ENCODE peak calls at places on chromosomes 5 and 9, in six cellular contexts. B is ovary, D is tibial nerve, O is neural progenitor cell, T is uterus, N is suprapubic skin. R is an unnamed sample.

GRCh38 chr5:172276214-172276613 is 7.3 kb downstream of the UBTD2 start:
- DNase-seq in T (no peak), O (no peak), D (no peak), N (no peak), B (no peak), R (no peak)

GRCh38 chr5:57735754-57736153 is 253.1 kb upstream of the ACTBL2 start:
- DNase-seq in N (no peak), B (no peak), T (no peak), D (no peak), O (no peak), R (no peak)

GRCh38 chr9:135030711-135031245 is 56.7 kb upstream of the OLFM1 start:
- DNase-seq in B (no peak), T (no peak), O (no peak), D (no peak), N (no peak), R (no peak)

GRCh38 chr9:84703793-84704192 is 34.3 kb downstream of the NTRK2 start:
- DNase-seq in B (no peak), D (no peak), N (no peak), T (no peak), O (no peak), R (no peak)

GRCh38 chr9:93031629-93032431 is 26.7 kb upstream of the SUSD3 start:
- DNase-seq in O (no peak), N (no peak), T (no peak), B (no peak), D (no peak), R (peak)

GRCh38 chr5:123371575-123372179 is 51.5 kb downstream of the CEP120 start:
- DNase-seq in D (peak), T (peak), O (peak), N (no peak), B (peak), R (peak)

GRCh38 chr9:106752581-106752980 is 110.4 kb upstream of the ZNF462 start:
- DNase-seq in N (no peak), B (no peak), O (no peak), T (no peak), D (no peak), R (no peak)

GRCh38 chr9:129666575-129666974 is 1.1 kb downstream of the PRRX2 start:
- DNase-seq in D (no peak), N (no peak), O (peak), B (no peak), T (no peak), R (no peak)

GRCh38 chr9:95511232-95511951 is 5.4 kb downstream of the PTCH1 start:
- DNase-seq in D (peak), T (no peak), B (peak), N (peak), O (peak), R (no peak)

GRCh38 chr5:56039985-56040384 is 45.2 kb upstream of the IL6ST start:
- DNase-seq in B (no peak), O (no peak), N (no peak), D (no peak), T (no peak), R (no peak)

GRCh38 chr5:144468542-144468941 is 297.9 kb downstream of the KCTD16 start:
- DNase-seq in O (no peak), D (no peak), N (no peak), T (no peak), B (no peak), R (no peak)

GRCh38 chr5:132495063-132495671 is 4.6 kb upstream of the IRF1 start:
- DNase-seq in T (peak), D (peak), O (no peak), B (peak), N (no peak), R (no peak)

GRCh38 chr5:108617467-108618435 is 129.9 kb upstream of the FER start:
- DNase-seq in N (no peak), D (no peak), O (no peak), T (no peak), B (no peak), R (no peak)

GRCh38 chr5:169431386-169431785 is 130.4 kb upstream of the SLIT3 start:
- DNase-seq in D (no peak), O (no peak), N (no peak), B (no peak), T (no peak), R (no peak)

GRCh38 chr5:6920628-6921256 is 207.5 kb downstream of the TENT4A start:
- DNase-seq in T (no peak), N (no peak), O (no peak), B (no peak), D (no peak), R (no peak)

GRCh38 chr5:178786859-178787499 is 56.5 kb upstream of the ZNF354A start:
- DNase-seq in B (no peak), D (no peak), T (no peak), N (no peak), O (no peak), R (peak)

GRCh38 chr5:177103523-177104253 is 17.0 kb downstream of the FGFR4 start:
- DNase-seq in N (no peak), O (no peak), B (no peak), D (no peak), T (no peak), R (no peak)

GRCh38 chr5:95835682-95836405 is 13.3 kb upstream of the GLRX start:
- DNase-seq in D (no peak), N (no peak), O (no peak), B (no peak), T (no peak), R (no peak)

GRCh38 chr5:107468286-107468685 is 202.5 kb downstream of the EFNA5 start:
- DNase-seq in N (no peak), B (no peak), T (no peak), D (no peak), O (no peak), R (no peak)

GRCh38 chr5:59698774-59699173 is 194.8 kb downstream of the PDE4D start:
- DNase-seq in T (no peak), O (no peak), B (no peak), N (no peak), D (no peak), R (no peak)

GRCh38 chr5:133688386-133688785 is 76.0 kb upstream of the FSTL4 start:
- DNase-seq in D (no peak), B (no peak), T (no peak), O (no peak), N (no peak), R (no peak)

GRCh38 chr5:66517361-66517760 is 78.8 kb upstream of the MAST4 start:
- DNase-seq in O (no peak), T (no peak), N (no peak), B (no peak), D (no peak), R (peak)

GRCh38 chr9:92155221-92155620 is 40.0 kb upstream of the SPTLC1 start:
- DNase-seq in T (no peak), N (no peak), D (no peak), O (no peak), B (no peak), R (no peak)

GRCh38 chr9:21521448-21521847 is 39.3 kb upstream of the IFNE start:
- DNase-seq in D (no peak), B (no peak), O (no peak), N (no peak), T (no peak), R (no peak)

GRCh38 chr5:18305288-18305899 is 671.1 kb downstream of the TAF11L14 start:
- DNase-seq in B (no peak), T (no peak), D (no peak), O (peak), N (no peak), R (no peak)

GRCh38 chr9:134575103-134575816 is 66.3 kb upstream of the COL5A1 start:
- DNase-seq in D (peak), B (peak), N (peak), O (no peak), T (peak), R (peak)

GRCh38 chr5:107618233-107618632 is 52.5 kb downstream of the EFNA5 start:
- DNase-seq in D (no peak), O (no peak), T (no peak), N (no peak), B (no peak), R (no peak)

GRCh38 chr5:84290673-84291072 is 94.0 kb downstream of the EDIL3 start:
- DNase-seq in T (no peak), O (no peak), N (no peak), B (no peak), D (no peak), R (no peak)

GRCh38 chr5:127031147-127031862 is 947 bp upstream of the MARCHF3 start:
- DNase-seq in N (no peak), T (no peak), D (no peak), O (peak), B (no peak), R (no peak)

GRCh38 chr5:14400085-14400484 is 181.5 kb upstream of the OTULINL start:
- DNase-seq in B (no peak), O (no peak), D (no peak), N (no peak), T (no peak), R (no peak)
- H3K27ac ChIP-seq in B (no peak), O (no peak), D (peak), N (no peak), T (no peak), R (no peak)

GRCh38 chr9:131046581-131047202 is 37.7 kb downstream of the LAMC3 start:
- DNase-seq in T (peak), D (peak), O (peak), N (no peak), B (peak), R (peak)
- H3K4me3 ChIP-seq in T (no peak), D (no peak), O (no peak), N (no peak), B (no peak), R (no peak)

GRCh38 chr9:112173489-112174222 is 1.4 kb downstream of the SUSD1 start:
- DNase-seq in D (no peak), T (no peak), N (no peak), B (no peak), O (no peak), R (no peak)
- H3K27ac ChIP-seq in D (no peak), T (no peak), N (no peak), B (no peak), O (no peak), R (no peak)

GRCh38 chr5:52674815-52675545 is 112.7 kb upstream of the ITGA1 start:
- DNase-seq in O (no peak), B (no peak), N (no peak), D (no peak), T (no peak), R (no peak)
- H3K4me3 ChIP-seq in O (no peak), B (no peak), N (no peak), D (no peak), T (no peak), R (no peak)

GRCh38 chr9:115063058-115063850 is 54.7 kb downstream of the TNC start:
- DNase-seq in D (no peak), B (no peak), N (no peak), O (no peak), T (peak), R (no peak)
- H3K27ac ChIP-seq in D (peak), B (no peak), N (no peak), O (no peak), T (peak), R (no peak)

GRCh38 chr5:150579462-150580400 is 60.7 kb upstream of the SYNPO start:
- DNase-seq in B (no peak), N (no peak), D (no peak), O (no peak), T (no peak), R (no peak)
- H3K4me3 ChIP-seq in B (no peak), N (no peak), D (no peak), O (no peak), T (no peak), R (no peak)

R was measured in dorsolateral prefrontal cortex.